ENCODE peak calls at places on chromosomes 16 and 17, in four cellular contexts. D is K562, Y is GM12878, Q is HepG2. H is an unnamed sample.

GRCh38 chr17:48322060-48322459 is 108.0 kb downstream of the SKAP1 start:
- DNase-seq in D (no peak), Y (no peak), Q (no peak), H (no peak)

GRCh38 chr17:75776399-75777242 is 8.0 kb upstream of the UNK start:
- DNase-seq in D (no peak), Y (no peak), Q (no peak), H (no peak)

GRCh38 chr16:89443727-89444084 is 46.7 kb downstream of the ANKRD11 start:
- DNase-seq in D (no peak), Y (no peak), Q (no peak), H (no peak)

GRCh38 chr17:73325527-73325842 is 13.7 kb upstream of the CDC42EP4 start:
- DNase-seq in D (no peak), Y (no peak), Q (no peak), H (no peak)

GRCh38 chr16:69481901-69482341 is 57.5 kb downstream of the CYB5B start:
- DNase-seq in D (peak; percentile 33), Y (no peak), Q (no peak), H (no peak)

GRCh38 chr16:75836377-75837010 is 110.2 kb upstream of the CPHXL start:
- DNase-seq in D (no peak), Y (no peak), Q (no peak), H (no peak)

GRCh38 chr17:2695961-2696760 is 15.4 kb downstream of the CLUH start:
- DNase-seq in D (peak; percentile 2), Y (no peak), Q (no peak), H (no peak)

GRCh38 chr16:85651822-85652430 is 36.8 kb downstream of the GINS2 start:
- DNase-seq in D (no peak), Y (no peak), Q (no peak), H (no peak)

GRCh38 chr16:28932339-28933141 is 769 bp downstream of the CD19 start:
- DNase-seq in D (no peak), Y (no peak), Q (no peak), H (no peak)

GRCh38 chr16:77238593-77238992 is 39.4 kb downstream of the SYCE1L start:
- DNase-seq in D (no peak), Y (no peak), Q (no peak), H (no peak)

GRCh38 chr16:50303605-50304466 is 37.5 kb downstream of the ADCY7 start:
- DNase-seq in D (no peak), Y (no peak), Q (peak; percentile 80), H (no peak)

GRCh38 chr16:31886227-31886626 is 12.6 kb downstream of the ZNF267 start:
- DNase-seq in D (no peak), Y (no peak), Q (no peak), H (no peak)

GRCh38 chr16:52252680-52253079 is 294.3 kb downstream of the TOX3 start:
- DNase-seq in D (no peak), Y (no peak), Q (no peak), H (no peak)

GRCh38 chr17:43438626-43439529 is 40.1 kb downstream of the ARL4D start:
- DNase-seq in D (no peak), Y (no peak), Q (no peak), H (no peak)
- TF ChIP-seq FOXK2 in D (no peak), Y (no peak), Q (no peak), H (no peak)

GRCh38 chr17:17119106-17119505 is 76.8 kb downstream of the MPRIP start:
- DNase-seq in D (no peak), Y (no peak), Q (no peak), H (no peak)

GRCh38 chr17:17120294-17120693 is 78.0 kb downstream of the MPRIP start:
- DNase-seq in D (peak; percentile 22), Y (no peak), Q (no peak), H (no peak)

GRCh38 chr17:17118399-17118798 is 76.1 kb downstream of the MPRIP start:
- DNase-seq in D (no peak), Y (no peak), Q (peak; percentile 45), H (no peak)

GRCh38 chr17:17120716-17121115 is 78.5 kb downstream of the MPRIP start:
- DNase-seq in D (no peak), Y (no peak), Q (no peak), H (no peak)

DNA sequence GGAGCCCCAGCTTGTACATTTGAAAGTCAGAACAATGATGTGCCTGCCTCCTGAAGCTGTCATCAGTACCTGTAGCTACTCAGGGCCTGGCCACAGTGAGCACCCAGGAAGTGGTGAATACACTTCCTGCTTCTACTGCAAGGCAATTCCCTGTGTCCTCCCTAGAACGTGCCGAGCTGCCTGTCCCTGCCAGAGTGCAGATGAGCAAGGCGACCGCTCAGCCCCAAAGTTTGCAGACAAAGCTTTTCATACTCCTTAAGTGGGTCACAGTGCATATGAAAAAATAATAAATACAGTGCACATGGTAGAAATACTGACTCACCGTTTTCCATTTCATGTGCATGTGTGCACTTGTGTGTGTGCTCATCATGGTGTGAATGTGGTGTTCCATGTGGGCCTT is 77.3 kb downstream of the MPRIP start:
- DNase-seq in D (no peak), Y (peak; percentile 11), Q (no peak), H (no peak)
- TF ChIP-seq FOXK2 in D (no peak), Y (no peak), Q (no peak), H (no peak)

GRCh38 chr16:24858219-24859041 is 12.7 kb downstream of the SLC5A11 start:
- DNase-seq in D (peak; percentile 74), Y (no peak), Q (peak; percentile 72), H (peak; percentile 77)
- TF ChIP-seq FOXK2 in D (no peak), Y (no peak), Q (no peak), H (no peak)

DNA sequence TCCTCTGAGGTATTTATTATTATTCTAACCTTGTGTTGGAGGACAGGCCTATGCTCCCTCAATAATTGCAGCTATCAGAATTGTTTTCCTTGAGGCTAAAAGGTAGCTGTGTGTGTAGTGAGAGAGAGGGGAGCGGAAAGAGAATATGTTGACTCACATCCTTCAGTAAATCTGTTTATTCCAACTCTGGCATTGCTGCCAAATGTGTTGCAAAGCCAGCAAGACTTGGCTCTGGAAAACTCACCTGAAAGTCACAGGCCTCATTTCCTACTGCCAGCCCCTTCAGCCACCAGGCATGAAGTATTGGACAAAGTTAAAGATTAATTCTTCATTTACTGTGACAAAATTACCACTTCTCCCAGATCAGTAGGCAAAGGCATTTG is 9.6 kb downstream of the CA10 start:
- DNase-seq in D (no peak), Y (no peak), Q (no peak), H (no peak)
- TF ChIP-seq FOXK2 in D (no peak), Y (no peak), Q (no peak), H (no peak)

GRCh38 chr16:17470002-17470870 is 524 bp downstream of the XYLT1 start:
- DNase-seq in D (no peak), Y (no peak), Q (no peak), H (no peak)
- TF ChIP-seq FOXK2 in D (no peak), Y (no peak), Q (no peak), H (no peak)

GRCh38 chr17:59074494-59074893 is 32.2 kb downstream of the TRIM37 start:
- DNase-seq in D (no peak), Y (no peak), Q (no peak), H (no peak)

GRCh38 chr17:59069856-59070255 is 36.8 kb downstream of the TRIM37 start:
- DNase-seq in D (no peak), Y (no peak), Q (no peak), H (no peak)

GRCh38 chr17:59073972-59074371 is 32.7 kb downstream of the TRIM37 start:
- DNase-seq in D (no peak), Y (no peak), Q (no peak), H (no peak)
- TF ChIP-seq FOXK2 in D (no peak), Y (no peak), Q (no peak), H (no peak)

GRCh38 chr16:22369221-22369811 is 5.1 kb downstream of the CDR2 start:
- DNase-seq in D (no peak), Y (no peak), Q (peak; percentile 78), H (no peak)
- TF ChIP-seq FOXK2 in D (no peak), Y (no peak), Q (no peak), H (no peak)

GRCh38 chr17:32264823-32265191 is 825 bp upstream of the RHBDL3 start:
- DNase-seq in D (no peak), Y (no peak), Q (no peak), H (no peak)
- TF ChIP-seq FOXK2 in D (no peak), Y (no peak), Q (no peak), H (no peak)

GRCh38 chr16:81530296-81530721 is 85.7 kb downstream of the CMIP start:
- DNase-seq in D (no peak), Y (no peak), Q (no peak), H (no peak)
- TF ChIP-seq FOXK2 in D (no peak), Y (no peak), Q (no peak), H (no peak)